ENCODE peak calls at places on chromosomes 12 and 14, in nine cellular contexts. Y, Z, F, Q, J, O, K, U and P are unnamed samples.

GRCh38 chr14:72904218-72904617 is 10.3 kb upstream of the DPF3 start:
- DNase-seq in Y (no peak), Z (no peak), F (no peak), Q (no peak), J (no peak), O (no peak), K (no peak), U (no peak), P (no peak)

GRCh38 chr12:19065871-19066270 is 63.7 kb upstream of the PLEKHA5 start:
- DNase-seq in Y (no peak), Z (no peak), F (no peak), Q (no peak), J (no peak), O (no peak), K (no peak), U (no peak), P (no peak)

GRCh38 chr12:107475900-107476299 is 209.7 kb upstream of the PWP1 start:
- DNase-seq in Y (no peak), Z (no peak), F (no peak), Q (no peak), J (no peak), O (no peak), K (no peak), U (no peak), P (no peak)

GRCh38 chr12:109307051-109307450 is 2.0 kb downstream of the FOXN4 start:
- DNase-seq in Y (no peak), Z (no peak), F (no peak), Q (no peak), J (no peak), O (no peak), K (no peak), U (no peak), P (no peak)

GRCh38 chr12:43692064-43692463 is 66.5 kb downstream of the PUS7L start:
- DNase-seq in Y (peak), Z (no peak), F (no peak), Q (no peak), J (no peak), O (no peak), K (no peak), U (peak), P (peak)

GRCh38 chr12:100154472-100155247 is 12.0 kb upstream of the BLTP3B start:
- DNase-seq in Y (peak), Z (peak), F (no peak), Q (peak), J (peak), O (no peak), K (no peak), U (peak), P (peak)

GRCh38 chr14:52244328-52244727 is 23.2 kb upstream of the PTGDR start:
- DNase-seq in Y (no peak), Z (no peak), F (no peak), Q (no peak), J (no peak), O (no peak), K (no peak), U (no peak), P (no peak)

GRCh38 chr12:4900327-4900726 is 9.4 kb upstream of the KCNA1 start:
- DNase-seq in Y (peak), Z (no peak), F (peak), Q (peak), J (no peak), O (no peak), K (no peak), U (peak), P (peak)

GRCh38 chr12:3520168-3520567 is 29.2 kb downstream of the PRMT8 start:
- DNase-seq in Y (no peak), Z (peak), F (no peak), Q (peak), J (no peak), O (no peak), K (no peak), U (no peak), P (no peak)

GRCh38 chr12:89756638-89757321 is 48.1 kb upstream of the ATP2B1 start:
- DNase-seq in Y (peak), Z (no peak), F (peak), Q (peak), J (no peak), O (peak), K (no peak), U (peak), P (peak)

GRCh38 chr12:51974646-51975045 is 23.1 kb downstream of the ACVR1B start:
- DNase-seq in Y (no peak), Z (no peak), F (no peak), Q (no peak), J (no peak), O (no peak), K (no peak), U (no peak), P (no peak)

GRCh38 chr12:100077367-100077766 is 65.3 kb downstream of the BLTP3B start:
- DNase-seq in Y (peak), Z (no peak), F (no peak), Q (no peak), J (no peak), O (no peak), K (no peak), U (no peak), P (no peak)

GRCh38 chr12:65643171-65643570 is 181.1 kb upstream of the HMGA2 start:
- DNase-seq in Y (peak), Z (no peak), F (no peak), Q (no peak), J (no peak), O (no peak), K (no peak), U (no peak), P (no peak)

GRCh38 chr12:88623777-88624548 is 43.7 kb upstream of the KITLG start:
- DNase-seq in Y (peak), Z (no peak), F (no peak), Q (no peak), J (no peak), O (no peak), K (no peak), U (no peak), P (no peak)